ENCODE peak calls at places on chromosomes 11 and 22, in ten cellular contexts. L is body of pancreas, F is testis, W is ovary, V is endothelial cell of umbilical vein, U is HCT116, A is prostate gland, D is stomach, N is uterus, J is adrenal gland. Y is an unnamed sample.

GRCh38 chr11:33160147-33160546 is 1.1 kb downstream of the CSTF3 start:
- DNase-seq in L (no peak), F (no peak), W (no peak), V (peak; percentile 62), U (no peak), A (no peak), D (no peak), N (no peak), J (no peak), Y (no peak)

GRCh38 chr11:43853766-43854165 is 26.9 kb upstream of the ALKBH3 start:
- DNase-seq in L (no peak), F (no peak), W (no peak), V (no peak), U (no peak), A (no peak), D (no peak), N (no peak), J (no peak), Y (no peak)

GRCh38 chr11:27391336-27392015 is 28.5 kb upstream of the CCDC34 start:
- DNase-seq in L (no peak), F (no peak), W (no peak), V (no peak), U (peak; percentile 3), A (no peak), D (no peak), N (no peak), J (no peak), Y (no peak)

GRCh38 chr22:32801436-32802290 is at the start of gene TIMP3:
- DNase-seq in L (peak; percentile 54), F (peak; percentile 91), W (peak; percentile 87), V (no peak), U (no peak), A (peak; percentile 74), D (peak; percentile 63), N (peak; percentile 94), J (peak; percentile 90), Y (peak; percentile 92)

GRCh38 chr22:17792289-17792688 is 18.0 kb upstream of the BID start:
- DNase-seq in L (no peak), F (no peak), W (no peak), V (no peak), U (no peak), A (no peak), D (no peak), N (no peak), J (no peak), Y (no peak)

GRCh38 chr22:25334091-25334490 is 114.7 kb downstream of the CRYBB2 start:
- DNase-seq in L (peak; percentile 28), F (peak; percentile 86), W (no peak), V (peak; percentile 44), U (peak; percentile 36), A (peak; percentile 38), D (peak; percentile 72), N (no peak), J (peak; percentile 58), Y (no peak)

GRCh38 chr11:122656631-122657101 is 1.1 kb downstream of the UBASH3B start:
- DNase-seq in L (peak; percentile 35), F (peak; percentile 42), W (no peak), V (peak; percentile 59), U (no peak), A (peak; percentile 13), D (peak; percentile 64), N (no peak), J (peak; percentile 16), Y (no peak)

GRCh38 chr22:42343551-42344081 is 73.2 kb upstream of the TCF20 start:
- DNase-seq in L (no peak), F (no peak), W (peak; percentile 66), V (no peak), U (no peak), A (no peak), D (no peak), N (no peak), J (no peak), Y (no peak)

GRCh38 chr22:31866918-31867317 is 77.4 kb upstream of the YWHAH start:
- DNase-seq in L (no peak), F (no peak), W (no peak), V (no peak), U (no peak), A (no peak), D (no peak), N (no peak), J (no peak), Y (no peak)

GRCh38 chr11:118217575-118217974 is 7.2 kb downstream of the JAML start:
- DNase-seq in L (no peak), F (no peak), W (no peak), V (no peak), U (no peak), A (no peak), D (no peak), N (no peak), J (no peak), Y (no peak)

GRCh38 chr22:26482171-26482570 is 1.4 kb downstream of the HPS4 start:
- DNase-seq in L (no peak), F (no peak), W (no peak), V (no peak), U (no peak), A (no peak), D (no peak), N (no peak), J (no peak), Y (no peak)

GRCh38 chr22:23688571-23688970 is 2.2 kb upstream of the RGL4 start:
- DNase-seq in L (no peak), F (peak; percentile 14), W (no peak), V (no peak), U (no peak), A (no peak), D (peak; percentile 14), N (no peak), J (no peak), Y (no peak)

GRCh38 chr11:70816156-70816678 is 417.9 kb downstream of the CTTN start:
- DNase-seq in L (no peak), F (no peak), W (no peak), V (no peak), U (no peak), A (no peak), D (no peak), N (no peak), J (no peak), Y (no peak)

GRCh38 chr11:6002202-6002699 is 4.5 kb downstream of the OR56A4 start:
- DNase-seq in L (no peak), F (no peak), W (no peak), V (no peak), U (no peak), A (no peak), D (no peak), N (no peak), J (no peak), Y (no peak)
- TF ChIP-seq POLR2A in L (no peak), F (no peak), W (no peak), V (no peak), U (no peak), A (no peak), D (no peak), N (no peak), J (no peak), Y (no peak)

GRCh38 chr22:46072030-46072881 is 78.1 kb upstream of the PPARA start:
- DNase-seq in L (peak; percentile 69), F (peak; percentile 44), W (peak; percentile 66), V (peak; percentile 55), U (no peak), A (no peak), D (peak; percentile 82), N (peak; percentile 49), J (peak; percentile 72), Y (peak; percentile 44)
- TF ChIP-seq POLR2A in L (peak; percentile 44), F (no peak), W (no peak), V (no peak), U (no peak), A (no peak), D (no peak), N (no peak), J (peak; percentile 35), Y (peak; percentile 6)

DNA sequence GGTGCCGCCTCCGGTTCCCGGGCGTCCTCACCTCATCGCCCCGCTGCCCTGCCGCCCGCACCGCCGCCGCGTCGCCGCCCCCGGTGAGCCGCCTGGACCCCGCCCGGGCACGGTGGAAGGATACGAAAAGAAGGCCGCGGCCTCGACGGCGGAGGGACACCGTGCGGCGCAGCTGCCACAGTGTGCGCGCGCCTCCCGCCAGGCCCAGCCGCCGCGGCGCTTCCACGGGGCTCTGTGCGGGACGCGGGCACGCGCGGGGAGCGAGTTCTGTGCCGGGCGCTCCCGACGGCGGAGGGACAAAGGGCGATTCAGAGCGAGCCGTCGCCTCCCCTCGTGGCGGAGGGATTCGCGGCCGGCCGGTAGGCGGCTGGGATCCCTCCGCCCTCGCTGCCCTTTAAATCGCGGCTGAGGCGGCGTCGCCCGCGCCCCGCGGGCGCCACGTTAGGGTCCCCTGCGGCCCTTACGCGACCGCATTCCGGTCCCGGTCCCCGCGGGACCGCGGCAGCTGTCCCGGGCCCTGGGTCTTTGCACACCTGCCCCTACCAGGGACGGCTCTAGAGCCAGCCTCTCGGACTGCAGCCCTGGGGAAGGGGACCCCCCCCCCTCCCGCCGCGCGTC is 568 bp upstream of the KMT5B start:
- DNase-seq in L (peak; percentile 90), F (peak; percentile 94), W (peak; percentile 91), V (peak; percentile 87), U (peak; percentile 86), A (peak; percentile 87), D (peak; percentile 90), N (peak; percentile 87), J (peak; percentile 88), Y (peak; percentile 80)
- TF ChIP-seq POLR2A in L (peak; percentile 98), F (peak; percentile 91), W (peak; percentile 73), V (peak; percentile 99), U (peak; percentile 99), A (peak; percentile 91), D (peak; percentile 62), N (peak; percentile 58), J (peak; percentile 95), Y (peak; percentile 64)

GRCh38 chr11:112024178-112024777 is 930 bp upstream of the DLAT start:
- DNase-seq in L (no peak), F (no peak), W (no peak), V (no peak), U (no peak), A (no peak), D (no peak), N (no peak), J (no peak), Y (no peak)

GRCh38 chr11:112025682-112026081 is 474 bp downstream of the DLAT start:
- DNase-seq in L (no peak), F (no peak), W (no peak), V (peak; percentile 43), U (no peak), A (no peak), D (no peak), N (no peak), J (no peak), Y (no peak)

GRCh38 chr11:112023104-112023503 is 2.1 kb upstream of the DLAT start:
- DNase-seq in L (no peak), F (no peak), W (no peak), V (no peak), U (no peak), A (no peak), D (no peak), N (no peak), J (no peak), Y (no peak)

GRCh38 chr11:112029460-112029859 is 4.3 kb downstream of the DLAT start:
- DNase-seq in L (no peak), F (no peak), W (no peak), V (no peak), U (no peak), A (no peak), D (no peak), N (no peak), J (no peak), Y (no peak)

GRCh38 chr11:112024778-112025678 is at the start of gene DLAT:
- DNase-seq in L (peak; percentile 88), F (peak; percentile 89), W (peak; percentile 86), V (peak; percentile 81), U (peak; percentile 86), A (peak; percentile 64), D (peak; percentile 88), N (peak; percentile 83), J (peak; percentile 86), Y (peak; percentile 55)
- TF ChIP-seq POLR2A in L (peak; percentile 83), F (no peak), W (peak; percentile 49), V (peak; percentile 63), U (peak; percentile 89), A (peak; percentile 24), D (peak; percentile 15), N (no peak), J (peak; percentile 56), Y (no peak)

Y was measured in tibial nerve.